ENCODE peak calls at places on chromosome 1, in four cellular contexts. C is A549, K is GM12878, W is HepG2. G is an unnamed sample.

GRCh38 chr1:163137556-163138265 is 65.0 kb downstream of the RGS5 start:
- DNase-seq in K (no peak), W (no peak), C (no peak), G (no peak)

GRCh38 chr1:207404849-207405525 is 49.1 kb upstream of the CR2 start:
- DNase-seq in C (peak), W (peak), K (no peak), G (peak)

GRCh38 chr1:40877681-40878080 is 15.5 kb upstream of the CITED4 start:
- DNase-seq in C (no peak), W (no peak), K (no peak), G (peak)

GRCh38 chr1:983736-984475 is 2.0 kb upstream of the PERM1 start:
- DNase-seq in K (no peak), W (no peak), C (no peak), G (peak)

GRCh38 chr1:14027099-14027498 is 327.1 kb downstream of the PRDM2 start:
- DNase-seq in C (no peak), W (no peak), K (no peak), G (no peak)

GRCh38 chr1:230913496-230913895 is 45.2 kb upstream of the C1orf198 start:
- DNase-seq in C (no peak), W (no peak), K (no peak), G (no peak)

GRCh38 chr1:221487781-221488520 is 253.9 kb downstream of the DUSP10 start:
- DNase-seq in K (no peak), W (no peak), C (peak), G (no peak)

GRCh38 chr1:111649648-111650047 is 30.1 kb downstream of the RAP1A start:
- DNase-seq in W (no peak), K (no peak), C (no peak), G (no peak)

GRCh38 chr1:76640092-76640491 is 227.2 kb upstream of the ST6GALNAC5 start:
- DNase-seq in K (no peak), W (no peak), C (no peak), G (no peak)

GRCh38 chr1:36710901-36711300 is 228.2 kb upstream of the CSF3R start:
- DNase-seq in W (no peak), C (no peak), K (no peak), G (no peak)

GRCh38 chr1:156894001-156894400 is 483 bp downstream of the PEAR1 start:
- DNase-seq in K (no peak), C (no peak), W (no peak), G (no peak)

GRCh38 chr1:25821630-25822091 is 1.9 kb downstream of the MTFR1L start:
- DNase-seq in W (no peak), K (no peak), C (no peak), G (peak)

GRCh38 chr1:29893036-29893723 is 656.9 kb downstream of the PTPRU start:
- DNase-seq in W (no peak), K (no peak), C (no peak), G (no peak)

GRCh38 chr1:162861101-162861500 is at the start of gene CCDC190:
- DNase-seq in K (no peak), C (no peak), W (no peak), G (no peak)

GRCh38 chr1:201357636-201358348 is 19.7 kb downstream of the TNNT2 start:
- DNase-seq in C (no peak), W (no peak), K (no peak), G (no peak)

GRCh38 chr1:113576271-113576670 is 183.0 kb downstream of the PHTF1 start:
- DNase-seq in C (no peak), W (no peak), K (no peak), G (no peak)

GRCh38 chr1:204959374-204959773 is 83.6 kb upstream of the CNTN2 start:
- DNase-seq in K (no peak), C (no peak), W (no peak), G (no peak)

GRCh38 chr1:21622466-21623315 is 46.5 kb downstream of the RAP1GAP start:
- DNase-seq in C (no peak), K (no peak), W (no peak), G (peak)

GRCh38 chr1:36702963-36703362 is 220.2 kb upstream of the CSF3R start:
- DNase-seq in W (no peak), C (no peak), K (no peak), G (peak)

GRCh38 chr1:150156868-150157603 is 7.3 kb downstream of the PLEKHO1 start:
- DNase-seq in W (no peak), C (no peak), K (no peak), G (no peak)

GRCh38 chr1:6497215-6497866 is 5.9 kb upstream of the PLEKHG5 start:
- DNase-seq in K (no peak), C (peak), W (no peak), G (peak)

GRCh38 chr1:226547754-226548191 is 791 bp upstream of the STUM start:
- DNase-seq in C (peak), K (peak), W (peak), G (peak)

GRCh38 chr1:87044840-87045239 is 130.4 kb downstream of the HS2ST1 start:
- DNase-seq in W (no peak), K (no peak), C (no peak), G (no peak)

GRCh38 chr1:23291706-23292105 is 52.4 kb downstream of the HNRNPR start:
- DNase-seq in C (no peak), K (no peak), W (no peak), G (no peak)

GRCh38 chr1:63746129-63746864 is 27.5 kb upstream of the ROR1 start:
- DNase-seq in C (no peak), W (no peak), K (no peak), G (no peak)
- TF ChIP-seq POLR2AphosphoS2 in C (no peak), W (no peak), K (no peak), G (no peak)

GRCh38 chr1:60573726-60574409 is 500.3 kb upstream of the C1orf87 start:
- DNase-seq in K (no peak), W (peak), C (no peak), G (no peak)
- TF ChIP-seq POLR2AphosphoS2 in K (no peak), W (no peak), C (no peak), G (no peak)

GRCh38 chr1:45887156-45887842 is 83.9 kb downstream of the MAST2 start:
- DNase-seq in K (no peak), C (no peak), W (peak), G (no peak)
- TF ChIP-seq POLR2AphosphoS2 in K (no peak), C (no peak), W (no peak), G (no peak)

GRCh38 chr1:58814251-58815068 is 30.6 kb upstream of the JUN start:
- DNase-seq in C (no peak), K (no peak), W (no peak), G (no peak)
- TF ChIP-seq POLR2AphosphoS2 in C (no peak), K (no peak), W (no peak), G (no peak)

DNA sequence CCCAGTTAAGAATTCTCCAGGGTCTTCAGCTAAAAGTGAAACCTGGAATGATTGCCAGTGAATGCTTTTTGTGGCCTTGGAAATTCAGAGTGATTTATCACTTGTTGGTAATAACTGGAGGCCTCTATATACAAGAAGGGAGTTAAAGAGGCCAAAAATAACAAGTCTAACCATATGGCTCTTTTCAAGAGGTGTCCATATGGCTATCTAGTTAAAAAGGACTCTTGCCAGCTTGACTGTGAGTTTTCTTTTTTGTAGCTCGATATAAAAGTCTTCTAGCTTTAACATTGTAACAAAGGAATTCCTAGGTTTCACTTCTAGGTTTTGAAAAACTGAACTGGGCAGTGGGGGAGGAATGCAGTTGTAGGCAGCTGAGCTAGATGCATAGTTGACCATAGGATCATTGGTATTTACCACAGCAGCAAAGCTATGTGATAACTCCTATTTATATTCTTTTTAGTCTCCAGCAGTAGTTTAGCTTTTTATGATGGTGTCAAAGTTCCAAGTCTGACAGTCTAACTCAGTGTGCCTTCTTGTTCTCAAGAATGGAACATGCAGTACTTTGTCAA is 44.4 kb downstream of the CACHD1 start:
- DNase-seq in K (no peak), W (no peak), C (no peak), G (no peak)
- TF ChIP-seq POLR2AphosphoS2 in K (no peak), W (no peak), C (no peak), G (no peak)

GRCh38 chr1:31822766-31823165 is 6.9 kb upstream of the SPOCD1 start:
- DNase-seq in C (no peak), K (no peak), W (no peak), G (no peak)
- TF ChIP-seq POLR2AphosphoS2 in C (no peak), K (no peak), W (no peak), G (no peak)

DNA sequence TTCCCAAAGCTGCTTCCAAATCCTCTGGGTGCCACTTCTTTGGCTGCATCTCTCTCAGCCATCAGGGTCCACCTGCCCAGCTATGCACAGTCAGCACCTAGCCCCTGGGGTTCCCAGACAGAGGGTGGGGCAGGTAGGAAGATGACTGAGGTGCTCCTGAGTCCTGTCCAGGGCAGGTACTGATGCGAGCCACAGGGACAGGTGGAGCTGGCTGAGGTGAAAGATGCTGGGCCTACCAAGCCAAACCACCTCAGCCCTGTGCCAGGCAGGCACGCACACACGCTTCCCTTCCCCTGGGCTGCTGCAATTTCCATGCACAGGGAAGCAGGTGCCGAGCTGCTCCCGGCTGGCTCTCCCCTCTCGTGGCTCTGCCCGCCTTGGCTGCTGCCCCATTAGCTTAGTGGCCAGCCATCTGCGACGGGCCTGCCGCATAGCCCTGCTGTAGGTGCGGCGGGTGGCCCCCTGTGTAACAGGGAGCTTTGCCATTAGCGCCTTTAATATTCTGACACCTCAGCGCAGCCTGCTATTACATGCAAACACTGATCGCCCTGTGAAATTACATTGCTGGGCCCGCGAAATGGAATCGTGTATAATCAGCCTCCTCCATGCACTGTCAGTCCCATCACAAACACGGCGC is 38.8 kb downstream of the DMAP1 start:
- DNase-seq in K (no peak), W (no peak), C (no peak), G (no peak)
- TF ChIP-seq POLR2AphosphoS2 in K (no peak), W (no peak), C (no peak), G (no peak)

GRCh38 chr1:106727171-106727570 is 329.3 kb upstream of the PRMT6 start:
- DNase-seq in W (no peak), K (peak), C (no peak), G (no peak)
- TF ChIP-seq POLR2AphosphoS2 in W (no peak), K (no peak), C (no peak), G (no peak)

DNA sequence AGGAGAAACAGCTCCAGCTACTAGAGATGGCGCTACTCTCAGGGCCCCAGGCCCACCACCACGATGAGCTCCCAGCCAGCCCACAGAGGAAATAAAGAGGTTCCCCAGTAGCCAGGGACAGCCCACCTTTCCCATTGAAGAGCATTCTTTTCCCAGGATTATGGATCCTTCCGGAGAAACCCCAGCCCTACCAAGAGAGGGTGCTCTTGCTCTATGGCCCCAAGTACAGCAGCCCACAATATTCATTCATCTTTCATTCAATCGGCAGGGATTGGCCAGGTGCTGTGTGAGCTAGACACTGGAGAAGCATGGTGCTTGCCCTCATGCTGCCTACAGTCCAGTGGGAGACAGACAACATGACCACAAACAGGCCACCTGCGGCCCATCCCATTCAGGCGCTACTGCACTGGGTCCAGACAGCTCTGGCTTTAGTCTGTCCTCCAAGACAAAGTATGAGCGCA is 29.9 kb downstream of the PMVK start:
- DNase-seq in K (no peak), W (peak), C (peak), G (no peak)
- TF ChIP-seq POLR2AphosphoS2 in K (no peak), W (no peak), C (no peak), G (no peak)

G was measured in K562.